ENCODE peak calls at places on chromosome 21, in five cellular contexts. H, N, O, I and T are unnamed samples.

GRCh38 chr21:28959367-28960099 is 33.1 kb downstream of the LTN1 start:
- DNase-seq in H (no peak), N (peak), O (no peak), I (no peak), T (peak)

GRCh38 chr21:42423197-42423675 is 19.5 kb downstream of the UBASH3A start:
- DNase-seq in H (no peak), N (no peak), O (no peak), I (peak), T (no peak)

GRCh38 chr21:26572668-26573381 is at the start of gene CYYR1:
- DNase-seq in H (no peak), N (no peak), O (no peak), I (no peak), T (peak)

GRCh38 chr21:23624281-23624680 is 1983.0 kb downstream of the MRPL39 start:
- DNase-seq in H (no peak), N (no peak), O (no peak), I (no peak), T (no peak)

GRCh38 chr21:27423073-27423472 is 456.2 kb upstream of the ADAMTS5 start:
- DNase-seq in H (no peak), N (peak), O (no peak), I (no peak), T (peak)

GRCh38 chr21:44406953-44407352 is 48.4 kb upstream of the LRRC3 start:
- DNase-seq in H (no peak), N (no peak), O (no peak), I (no peak), T (no peak)

GRCh38 chr21:37631319-37632117 is 264.9 kb downstream of the DYRK1A start:
- DNase-seq in H (no peak), N (no peak), O (no peak), I (no peak), T (no peak)

GRCh38 chr21:45825209-45825602 is 156.4 kb upstream of the COL6A1 start:
- DNase-seq in H (no peak), N (no peak), O (no peak), I (no peak), T (no peak)

GRCh38 chr21:17397703-17398102 is 115.1 kb upstream of the CXADR start:
- DNase-seq in H (no peak), N (no peak), O (no peak), I (no peak), T (no peak)

GRCh38 chr21:17829472-17829871 is 10.3 kb upstream of the C21orf91 start:
- DNase-seq in H (no peak), N (peak), O (no peak), I (no peak), T (peak)

GRCh38 chr21:28699186-28699585 is 293.5 kb downstream of the LTN1 start:
- DNase-seq in H (no peak), N (no peak), O (no peak), I (no peak), T (no peak)

GRCh38 chr21:38669186-38669585 is 136.5 kb upstream of the ETS2 start:
- DNase-seq in H (no peak), N (no peak), O (no peak), I (no peak), T (peak)

GRCh38 chr21:31045841-31046240 is 7.6 kb upstream of the KRTAP19-8 start:
- DNase-seq in H (no peak), N (no peak), O (no peak), I (no peak), T (no peak)

GRCh38 chr21:41966872-41967621 is 13.2 kb upstream of the C2CD2 start:
- DNase-seq in H (no peak), N (no peak), O (no peak), I (peak), T (no peak)

GRCh38 chr21:33412832-33413519 is 9.8 kb downstream of the IFNGR2 start:
- DNase-seq in H (no peak), N (no peak), O (no peak), I (no peak), T (no peak)